ENCODE peak calls at places on chromosomes 1 and 21, in five cellular contexts. F, W, Z, H and K are unnamed samples.

GRCh38 chr1:31704261-31705079 is 653 bp upstream of the COL16A1 start:
- ATAC-seq in F (peak), W (peak), Z (peak), H (peak), K (no peak)

GRCh38 chr1:14626869-14627607 is 28.6 kb downstream of the KAZN start:
- ATAC-seq in F (peak), W (no peak), Z (no peak), H (peak), K (no peak)

GRCh38 chr1:235775461-235775860 is 91.2 kb downstream of the LYST start:
- ATAC-seq in F (no peak), W (no peak), Z (no peak), H (no peak), K (no peak)

GRCh38 chr21:33394260-33394659 is 9.0 kb upstream of the IFNGR2 start:
- ATAC-seq in F (no peak), W (peak), Z (no peak), H (no peak), K (peak)

GRCh38 chr1:160821627-160822026 is 25.7 kb downstream of the LY9 start:
- ATAC-seq in F (no peak), W (no peak), Z (no peak), H (no peak), K (no peak)

GRCh38 chr1:95257758-95258157 is 23.7 kb downstream of the RWDD3 start:
- ATAC-seq in F (no peak), W (no peak), Z (no peak), H (no peak), K (no peak)

GRCh38 chr1:2382621-2383361 is 8.6 kb downstream of the MORN1 start:
- ATAC-seq in F (no peak), W (no peak), Z (no peak), H (peak), K (peak)

GRCh38 chr1:40824591-40825429 is 37.4 kb downstream of the CITED4 start:
- ATAC-seq in F (no peak), W (no peak), Z (no peak), H (peak), K (no peak)